ENCODE peak calls at places on chromosomes 2 and 18, in eight cellular contexts. X, H, N, S, A, C, W and F are unnamed samples.

GRCh38 chr18:58867281-58867961 is 2.7 kb downstream of the ZNF532 start:
- DNase-seq in A (no peak), W (peak), C (peak), S (no peak), X (no peak), N (no peak), H (no peak), F (no peak)

GRCh38 chr18:7273301-7273911 is 42.5 kb downstream of the LRRC30 start:
- DNase-seq in A (peak), S (no peak), C (peak), N (no peak), W (peak), X (peak), H (no peak), F (no peak)

GRCh38 chr18:26468931-26469340 is 79.4 kb downstream of the KCTD1 start:
- DNase-seq in A (peak), W (peak), H (peak), S (no peak), X (no peak), C (no peak), N (no peak), F (no peak)

GRCh38 chr2:211609127-211609526 is 929.5 kb downstream of the ERBB4 start:
- DNase-seq in A (no peak), H (no peak), S (no peak), X (no peak), C (no peak), N (no peak), W (peak), F (no peak)

GRCh38 chr2:222884114-222884764 is 23.4 kb downstream of the ACSL3 start:
- DNase-seq in N (no peak), X (no peak), A (no peak), H (no peak), W (no peak), S (no peak), C (peak), F (no peak)

GRCh38 chr2:58803192-58803591 is 562.1 kb upstream of the FANCL start:
- DNase-seq in C (no peak), X (no peak), A (no peak), S (no peak), N (no peak), W (no peak), H (no peak), F (no peak)

GRCh38 chr2:148899638-148900318 is 24.8 kb downstream of the KIF5C start:
- DNase-seq in A (no peak), W (no peak), X (no peak), S (no peak), C (no peak), N (no peak), H (no peak), F (no peak)

GRCh38 chr2:17583646-17584045 is 43.1 kb downstream of the VSNL1 start:
- DNase-seq in H (no peak), S (no peak), C (peak), X (no peak), W (no peak), N (peak), A (no peak), F (no peak)

GRCh38 chr2:16271231-16271896 is 331.0 kb downstream of the MYCN start:
- DNase-seq in C (no peak), X (no peak), H (no peak), N (no peak), A (peak), S (no peak), W (no peak), F (no peak)

GRCh38 chr18:12639990-12640880 is 17.7 kb downstream of the SPIRE1 start:
- DNase-seq in X (peak), S (no peak), A (no peak), C (peak), N (no peak), H (no peak), W (no peak), F (no peak)

GRCh38 chr2:91748869-91749268 is 3057.4 kb downstream of the RPIA start:
- DNase-seq in A (no peak), X (no peak), N (no peak), S (no peak), C (peak), W (no peak), H (no peak), F (no peak)

GRCh38 chr2:8248623-8248957 is 433.3 kb upstream of the ID2 start:
- DNase-seq in C (peak), N (no peak), A (no peak), H (no peak), X (no peak), W (no peak), S (no peak), F (no peak)

GRCh38 chr18:7740815-7741214 is 173.7 kb downstream of the PTPRM start:
- DNase-seq in X (no peak), A (no peak), S (no peak), C (no peak), W (no peak), N (no peak), H (no peak), F (no peak)

GRCh38 chr18:57910817-57911216 is 107.7 kb upstream of the ATP8B1 start:
- DNase-seq in H (no peak), S (no peak), C (no peak), X (no peak), A (no peak), N (no peak), W (peak), F (no peak)

GRCh38 chr2:241282553-241282952 is 32.9 kb downstream of the HDLBP start:
- DNase-seq in C (no peak), S (no peak), H (no peak), A (no peak), W (no peak), N (no peak), X (no peak), F (no peak)

GRCh38 chr2:25236736-25237135 is 68.4 kb upstream of the POMC start:
- DNase-seq in S (no peak), W (no peak), C (no peak), H (no peak), A (no peak), N (no peak), X (no peak), F (no peak)

GRCh38 chr18:32333781-32334180 is 136.9 kb downstream of the GAREM1 start:
- DNase-seq in N (no peak), H (no peak), S (no peak), C (no peak), X (no peak), W (no peak), A (peak), F (no peak)